ENCODE peak calls at places on chromosome 7, in four cellular contexts. One of them, this sample, is unnamed.

GRCh38 chr7:16881809-16882208 is at the start of gene AGR3:
- DNase-seq in GM12878: no peak
- DNase-seq in HepG2: no peak
- DNase-seq in WTC11: no peak
- DNase-seq in this sample: no peak

GRCh38 chr7:101986335-101986734 is 168.9 kb downstream of the CUX1 start:
- DNase-seq in WTC11: no peak
- DNase-seq in HepG2: no peak
- DNase-seq in GM12878: no peak
- DNase-seq in this sample: no peak

GRCh38 chr7:41842956-41843355 is 140.1 kb upstream of the INHBA start:
- DNase-seq in HepG2: no peak
- DNase-seq in GM12878: no peak
- DNase-seq in WTC11: no peak
- DNase-seq in this sample: no peak

GRCh38 chr7:36208406-36208805 is 55.4 kb downstream of the EEPD1 start:
- DNase-seq in HepG2: no peak
- DNase-seq in WTC11: no peak
- DNase-seq in GM12878: no peak
- DNase-seq in this sample: no peak

GRCh38 chr7:44148961-44149550 is 7.9 kb upstream of the MYL7 start:
- DNase-seq in HepG2: no peak
- DNase-seq in WTC11: no peak
- DNase-seq in GM12878: no peak
- DNase-seq in this sample: no peak

GRCh38 chr7:98475352-98475751 is 74.5 kb upstream of the BAIAP2L1 start:
- DNase-seq in GM12878: no peak
- DNase-seq in WTC11: no peak
- DNase-seq in HepG2: no peak
- DNase-seq in this sample: no peak

GRCh38 chr7:69898189-69898588 is 299.9 kb downstream of the AUTS2 start:
- DNase-seq in HepG2: no peak
- DNase-seq in WTC11: no peak
- DNase-seq in GM12878: peak; percentile 76
- DNase-seq in this sample: no peak

GRCh38 chr7:141522657-141523342 is 28.4 kb upstream of the AGK start:
- DNase-seq in HepG2: no peak
- DNase-seq in GM12878: no peak
- DNase-seq in WTC11: no peak
- DNase-seq in this sample: no peak

GRCh38 chr7:24825931-24826661 is 68.8 kb upstream of the GSDME start:
- DNase-seq in WTC11: no peak
- DNase-seq in HepG2: peak; percentile 99
- DNase-seq in GM12878: no peak
- DNase-seq in this sample: peak; percentile 54
- TF ChIP-seq ETV6 in WTC11: no peak
- TF ChIP-seq ETV6 in HepG2: no peak
- TF ChIP-seq ETV6 in GM12878: no peak
- TF ChIP-seq ETV6 in this sample: no peak

DNA sequence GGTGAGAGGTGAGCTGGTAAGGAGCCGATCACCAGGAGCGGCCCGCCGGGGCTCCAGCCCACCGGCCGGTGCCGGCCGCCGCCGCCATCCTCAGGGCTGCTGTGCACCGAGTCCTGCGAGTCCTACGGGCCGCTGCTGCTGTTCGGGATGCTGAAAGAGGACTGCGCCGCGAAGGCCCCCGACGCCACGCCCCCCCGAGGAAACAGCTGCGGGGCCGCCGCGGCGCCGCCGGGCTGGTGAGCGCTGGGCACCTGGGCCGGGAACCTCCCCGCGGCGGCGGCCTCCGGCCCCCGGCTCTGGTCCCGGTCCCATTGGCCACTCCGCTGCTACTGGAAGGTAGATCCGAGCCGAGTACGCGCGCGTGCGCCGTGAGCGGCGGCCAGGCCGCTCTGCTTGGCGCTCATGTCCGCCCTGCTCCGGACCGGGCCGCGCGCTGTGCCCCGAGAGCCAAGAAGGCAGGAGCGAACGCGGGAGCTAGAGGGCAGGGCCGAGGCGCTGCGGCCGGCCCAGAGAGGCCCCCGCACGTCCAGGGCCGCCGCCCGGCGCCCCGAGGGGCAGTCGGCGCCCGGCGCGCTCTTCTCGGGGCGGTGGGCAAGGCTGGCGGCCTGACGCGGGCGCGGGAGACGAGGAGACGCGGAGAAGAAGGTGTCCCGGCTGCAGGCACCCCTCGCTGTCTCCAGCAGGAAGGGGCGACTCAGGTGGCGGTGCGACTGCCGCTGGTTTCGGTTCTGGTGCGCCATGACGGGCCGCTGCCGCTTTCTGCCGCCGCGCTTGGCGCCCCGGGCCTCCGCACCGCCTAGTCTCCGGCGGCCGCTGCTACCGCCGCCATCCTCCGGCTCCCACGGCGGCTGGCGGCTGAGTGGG is 121.3 kb upstream of the WIPF3 start:
- DNase-seq in HepG2: peak; percentile 56
- DNase-seq in WTC11: peak; percentile 82
- DNase-seq in GM12878: no peak
- DNase-seq in this sample: peak; percentile 64
- TF ChIP-seq ETV6 in HepG2: no peak
- TF ChIP-seq ETV6 in WTC11: no peak
- TF ChIP-seq ETV6 in GM12878: no peak
- TF ChIP-seq ETV6 in this sample: no peak

DNA sequence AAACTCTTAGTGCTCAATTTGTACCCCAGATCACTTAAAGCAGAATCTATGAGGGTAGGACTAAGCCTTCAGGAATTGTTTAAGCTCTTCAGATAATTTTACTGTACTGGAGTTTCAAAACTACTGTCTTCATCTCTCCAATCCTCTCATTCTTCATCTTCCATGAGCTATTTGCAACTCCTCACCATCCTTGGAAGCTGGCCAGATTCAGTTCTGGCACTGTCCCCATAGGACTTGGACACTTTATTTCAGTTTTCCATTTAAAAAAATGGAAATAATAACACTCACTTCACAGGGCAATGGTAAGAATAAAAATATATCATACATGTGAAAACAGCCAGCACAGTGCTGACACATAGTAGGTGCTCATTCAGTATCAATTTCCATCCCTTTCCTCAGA is 74.6 kb downstream of the PPP1R17 start:
- DNase-seq in GM12878: no peak
- DNase-seq in WTC11: no peak
- DNase-seq in HepG2: no peak
- DNase-seq in this sample: no peak
- TF ChIP-seq ETV6 in GM12878: no peak
- TF ChIP-seq ETV6 in WTC11: no peak
- TF ChIP-seq ETV6 in HepG2: no peak
- TF ChIP-seq ETV6 in this sample: no peak

DNA sequence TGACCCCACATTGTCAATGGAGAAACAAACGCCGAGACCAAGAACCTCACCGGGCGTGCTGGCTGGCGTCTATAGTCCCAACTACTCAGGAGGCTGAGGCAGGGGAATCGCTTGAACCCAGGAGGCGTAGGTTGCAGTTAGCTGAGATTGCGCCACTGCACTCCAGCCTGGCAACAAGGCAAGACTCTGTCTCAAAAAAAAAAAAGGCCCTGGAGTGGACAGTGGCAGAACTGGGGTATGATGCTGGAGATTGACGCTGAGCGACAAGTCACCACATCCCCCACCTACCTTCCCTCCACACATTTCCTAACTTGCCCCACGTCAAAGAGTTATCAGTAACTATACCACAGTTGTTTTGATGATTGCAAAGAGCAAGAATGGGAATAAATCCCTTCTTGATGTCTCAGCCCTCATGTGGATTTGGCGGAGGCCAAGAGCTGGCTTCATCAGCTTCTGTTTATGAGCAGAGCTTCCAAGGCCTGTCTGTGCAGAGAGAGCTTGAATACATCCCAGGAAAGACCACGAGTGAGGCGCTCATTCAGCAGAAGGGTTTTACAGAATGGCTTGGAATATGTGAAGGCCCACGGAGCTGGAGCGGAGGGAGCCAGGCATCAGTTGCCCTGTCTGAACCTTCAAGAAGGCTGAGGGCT is 28.0 kb upstream of the TNS3 start:
- DNase-seq in GM12878: no peak
- DNase-seq in WTC11: no peak
- DNase-seq in HepG2: no peak
- DNase-seq in this sample: no peak
- TF ChIP-seq ETV6 in GM12878: no peak
- TF ChIP-seq ETV6 in WTC11: no peak
- TF ChIP-seq ETV6 in HepG2: no peak
- TF ChIP-seq ETV6 in this sample: no peak

GRCh38 chr7:31053986-31054385 is 1.9 kb downstream of the ADCYAP1R1 start:
- DNase-seq in HepG2: no peak
- DNase-seq in WTC11: no peak
- DNase-seq in GM12878: no peak
- DNase-seq in this sample: no peak

GRCh38 chr7:31049001-31049765 is 2.9 kb upstream of the ADCYAP1R1 start:
- DNase-seq in HepG2: no peak
- DNase-seq in GM12878: no peak
- DNase-seq in WTC11: no peak
- DNase-seq in this sample: no peak

GRCh38 chr7:31052841-31053601 is 913 bp downstream of the ADCYAP1R1 start:
- DNase-seq in WTC11: peak; percentile 38
- DNase-seq in HepG2: no peak
- DNase-seq in GM12878: no peak
- DNase-seq in this sample: no peak

GRCh38 chr7:31052504-31052840 is 364 bp downstream of the ADCYAP1R1 start:
- DNase-seq in HepG2: no peak
- DNase-seq in GM12878: no peak
- DNase-seq in WTC11: no peak
- DNase-seq in this sample: no peak

DNA sequence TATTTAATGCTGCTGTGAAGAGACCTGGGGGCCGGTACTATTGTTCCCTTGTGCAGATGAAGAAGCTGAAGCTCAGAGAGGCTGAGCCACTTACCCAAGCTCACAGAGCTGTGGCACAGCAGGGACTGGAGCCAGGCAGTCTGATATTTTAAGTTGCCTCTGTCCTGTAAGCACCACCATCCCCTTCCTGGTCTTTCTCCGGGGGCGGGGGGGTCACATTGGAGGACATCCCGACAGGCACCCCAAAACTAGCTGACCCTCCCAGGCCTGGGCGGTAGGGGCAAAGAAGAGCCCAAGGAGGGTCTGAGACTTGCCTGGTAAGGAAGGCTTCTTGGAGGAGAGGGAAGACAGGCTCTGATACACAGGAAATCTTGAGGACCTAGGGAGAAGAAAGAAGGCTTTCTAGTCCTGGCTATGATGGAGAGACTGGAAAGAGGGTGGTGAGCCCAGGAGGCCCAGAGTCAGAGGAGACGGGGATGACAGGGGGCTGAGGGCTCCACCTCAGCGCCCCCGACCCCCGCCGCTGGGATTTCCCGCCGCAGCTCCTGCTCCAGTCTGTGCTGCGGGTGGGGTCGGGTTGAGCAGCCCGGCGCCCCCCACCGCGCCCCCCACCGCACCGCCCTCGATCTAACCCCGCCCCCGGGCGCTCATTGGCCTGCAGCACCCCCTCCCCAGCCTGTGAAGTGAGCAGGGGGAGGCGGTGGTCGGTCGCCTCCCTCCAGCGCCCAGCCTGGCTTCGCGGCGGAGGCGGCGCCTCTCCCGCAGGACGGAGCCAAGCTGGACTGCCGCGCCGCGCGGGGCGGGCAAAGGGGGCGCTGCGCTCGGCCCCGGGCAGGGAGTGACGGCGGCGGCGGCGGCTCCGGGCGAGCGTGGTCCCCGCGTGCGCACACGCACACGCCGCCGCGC is at the start of gene ADCYAP1R1:
- DNase-seq in WTC11: peak; percentile 68
- DNase-seq in HepG2: no peak
- DNase-seq in GM12878: no peak
- DNase-seq in this sample: no peak
- TF ChIP-seq ETV6 in WTC11: no peak
- TF ChIP-seq ETV6 in HepG2: no peak
- TF ChIP-seq ETV6 in GM12878: no peak
- TF ChIP-seq ETV6 in this sample: no peak

DNA sequence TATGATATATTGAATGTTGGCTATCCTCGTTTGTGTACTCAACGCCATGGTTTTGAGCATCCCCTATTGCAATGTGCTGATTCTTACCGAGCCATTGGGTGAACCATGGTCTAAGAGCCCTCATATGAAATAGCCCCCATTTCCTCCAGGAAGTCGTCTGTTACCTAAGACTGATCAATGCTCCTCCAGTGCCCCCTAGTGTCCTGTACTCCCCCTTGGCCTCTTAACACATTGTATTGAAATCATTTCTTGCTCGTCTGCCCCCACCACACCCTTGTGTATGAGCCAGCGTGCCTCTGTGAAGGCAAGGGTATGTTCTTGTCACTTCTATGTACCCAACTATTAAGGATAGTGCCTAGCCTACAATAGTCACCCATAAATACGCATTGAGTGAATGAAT is 11.2 kb upstream of the SLC35B4 start:
- DNase-seq in WTC11: peak; percentile 80
- DNase-seq in HepG2: peak; percentile 57
- DNase-seq in GM12878: peak; percentile 42
- DNase-seq in this sample: peak; percentile 76
- TF ChIP-seq ETV6 in WTC11: peak; percentile 30
- TF ChIP-seq ETV6 in HepG2: no peak
- TF ChIP-seq ETV6 in GM12878: no peak
- TF ChIP-seq ETV6 in this sample: peak; percentile 40